ENCODE peak calls at places on chromosomes 2 and 18, in seven cellular contexts. One of them, this sample, is unnamed.

GRCh38 chr2:18077724-18078123 is 199.3 kb downstream of the KCNS3 start:
- DNase-seq in neural progenitor cell: no peak
- DNase-seq in mucosa of descending colon: no peak
- DNase-seq in cardiac fibroblast: peak
- DNase-seq in dorsolateral prefrontal cortex: no peak
- DNase-seq in endothelial cell: no peak
- DNase-seq in heart left ventricle: no peak
- DNase-seq in this sample: no peak

GRCh38 chr2:195632852-195633572 is 24.0 kb upstream of the SLC39A10 start:
- DNase-seq in neural progenitor cell: no peak
- DNase-seq in mucosa of descending colon: no peak
- DNase-seq in cardiac fibroblast: no peak
- DNase-seq in dorsolateral prefrontal cortex: no peak
- DNase-seq in endothelial cell: no peak
- DNase-seq in heart left ventricle: no peak
- DNase-seq in this sample: no peak

GRCh38 chr2:113012436-113013335 is 7.4 kb downstream of the IL36A start:
- DNase-seq in neural progenitor cell: no peak
- DNase-seq in mucosa of descending colon: no peak
- DNase-seq in cardiac fibroblast: peak
- DNase-seq in dorsolateral prefrontal cortex: no peak
- DNase-seq in endothelial cell: no peak
- DNase-seq in heart left ventricle: no peak
- DNase-seq in this sample: no peak

GRCh38 chr18:78542204-78542603 is 437.4 kb upstream of the SALL3 start:
- DNase-seq in neural progenitor cell: no peak
- DNase-seq in mucosa of descending colon: peak
- DNase-seq in cardiac fibroblast: peak
- DNase-seq in dorsolateral prefrontal cortex: peak
- DNase-seq in endothelial cell: no peak
- DNase-seq in heart left ventricle: peak
- DNase-seq in this sample: peak

GRCh38 chr2:158391876-158392275 is 64.7 kb downstream of the CCDC148 start:
- DNase-seq in neural progenitor cell: no peak
- DNase-seq in mucosa of descending colon: no peak
- DNase-seq in cardiac fibroblast: no peak
- DNase-seq in dorsolateral prefrontal cortex: no peak
- DNase-seq in endothelial cell: no peak
- DNase-seq in heart left ventricle: no peak
- DNase-seq in this sample: no peak

GRCh38 chr2:241312082-241312481 is 3.4 kb downstream of the HDLBP start:
- DNase-seq in neural progenitor cell: no peak
- DNase-seq in mucosa of descending colon: no peak
- DNase-seq in cardiac fibroblast: no peak
- DNase-seq in dorsolateral prefrontal cortex: no peak
- DNase-seq in endothelial cell: no peak
- DNase-seq in heart left ventricle: no peak
- DNase-seq in this sample: no peak

GRCh38 chr2:104849618-104850097 is 4.3 kb upstream of the POU3F3 start:
- DNase-seq in neural progenitor cell: peak
- DNase-seq in mucosa of descending colon: peak
- DNase-seq in cardiac fibroblast: peak
- DNase-seq in dorsolateral prefrontal cortex: peak
- DNase-seq in endothelial cell: peak
- DNase-seq in heart left ventricle: peak
- DNase-seq in this sample: peak

GRCh38 chr2:8566788-8567468 is 114.9 kb upstream of the ID2 start:
- DNase-seq in neural progenitor cell: no peak
- DNase-seq in mucosa of descending colon: no peak
- DNase-seq in cardiac fibroblast: no peak
- DNase-seq in dorsolateral prefrontal cortex: peak
- DNase-seq in endothelial cell: no peak
- DNase-seq in heart left ventricle: no peak
- DNase-seq in this sample: no peak

GRCh38 chr2:42089340-42089925 is 41.6 kb downstream of the PKDCC start:
- DNase-seq in neural progenitor cell: peak
- DNase-seq in mucosa of descending colon: peak
- DNase-seq in cardiac fibroblast: peak
- DNase-seq in dorsolateral prefrontal cortex: no peak
- DNase-seq in endothelial cell: peak
- DNase-seq in heart left ventricle: peak
- DNase-seq in this sample: peak

GRCh38 chr2:128091691-128092050 is 671 bp downstream of the UGGT1 start:
- DNase-seq in neural progenitor cell: no peak
- DNase-seq in mucosa of descending colon: peak
- DNase-seq in cardiac fibroblast: peak
- DNase-seq in dorsolateral prefrontal cortex: no peak
- DNase-seq in endothelial cell: no peak
- DNase-seq in heart left ventricle: no peak
- DNase-seq in this sample: no peak

GRCh38 chr2:58065248-58065647 is 18.6 kb downstream of the VRK2 start:
- DNase-seq in neural progenitor cell: no peak
- DNase-seq in mucosa of descending colon: no peak
- DNase-seq in cardiac fibroblast: no peak
- DNase-seq in dorsolateral prefrontal cortex: no peak
- DNase-seq in endothelial cell: no peak
- DNase-seq in heart left ventricle: no peak
- DNase-seq in this sample: no peak

GRCh38 chr2:160613466-160614153 is 120.0 kb upstream of the RBMS1 start:
- DNase-seq in neural progenitor cell: no peak
- DNase-seq in mucosa of descending colon: no peak
- DNase-seq in cardiac fibroblast: peak
- DNase-seq in dorsolateral prefrontal cortex: no peak
- DNase-seq in endothelial cell: no peak
- DNase-seq in heart left ventricle: no peak
- DNase-seq in this sample: no peak

GRCh38 chr2:10017313-10017941 is 25.9 kb upstream of the KLF11 start:
- DNase-seq in neural progenitor cell: no peak
- DNase-seq in mucosa of descending colon: no peak
- DNase-seq in cardiac fibroblast: no peak
- DNase-seq in dorsolateral prefrontal cortex: no peak
- DNase-seq in endothelial cell: no peak
- DNase-seq in heart left ventricle: no peak
- DNase-seq in this sample: no peak

GRCh38 chr18:74493689-74494088 is 2.5 kb upstream of the CNDP2 start:
- DNase-seq in neural progenitor cell: peak
- DNase-seq in mucosa of descending colon: peak
- DNase-seq in cardiac fibroblast: peak
- DNase-seq in dorsolateral prefrontal cortex: peak
- DNase-seq in endothelial cell: peak
- DNase-seq in heart left ventricle: peak
- DNase-seq in this sample: no peak

GRCh38 chr2:200079356-200079755 is 124.0 kb downstream of the MAIP1 start:
- DNase-seq in neural progenitor cell: no peak
- DNase-seq in mucosa of descending colon: no peak
- DNase-seq in cardiac fibroblast: no peak
- DNase-seq in dorsolateral prefrontal cortex: no peak
- DNase-seq in endothelial cell: no peak
- DNase-seq in heart left ventricle: no peak
- DNase-seq in this sample: no peak

GRCh38 chr18:39184176-39184575 is 1618.6 kb upstream of the CELF4 start:
- DNase-seq in neural progenitor cell: no peak
- DNase-seq in mucosa of descending colon: no peak
- DNase-seq in cardiac fibroblast: no peak
- DNase-seq in dorsolateral prefrontal cortex: no peak
- DNase-seq in endothelial cell: no peak
- DNase-seq in heart left ventricle: no peak
- DNase-seq in this sample: no peak

GRCh38 chr2:66897181-66897580 is 462.3 kb downstream of the MEIS1 start:
- DNase-seq in neural progenitor cell: no peak
- DNase-seq in mucosa of descending colon: no peak
- DNase-seq in cardiac fibroblast: peak
- DNase-seq in dorsolateral prefrontal cortex: no peak
- DNase-seq in endothelial cell: no peak
- DNase-seq in heart left ventricle: no peak
- DNase-seq in this sample: no peak

GRCh38 chr2:7726989-7727388 is 809.8 kb downstream of the RNF144A start:
- DNase-seq in neural progenitor cell: no peak
- DNase-seq in mucosa of descending colon: no peak
- DNase-seq in cardiac fibroblast: no peak
- DNase-seq in dorsolateral prefrontal cortex: no peak
- DNase-seq in endothelial cell: no peak
- DNase-seq in heart left ventricle: no peak
- DNase-seq in this sample: no peak

GRCh38 chr2:232431705-232432590 is 24.0 kb upstream of the ALPI start:
- DNase-seq in neural progenitor cell: no peak
- DNase-seq in mucosa of descending colon: no peak
- DNase-seq in cardiac fibroblast: no peak
- DNase-seq in dorsolateral prefrontal cortex: no peak
- DNase-seq in endothelial cell: no peak
- DNase-seq in heart left ventricle: no peak
- DNase-seq in this sample: peak

GRCh38 chr2:240994161-240994896 is 4.1 kb upstream of the SNED1 start:
- DNase-seq in neural progenitor cell: no peak
- DNase-seq in mucosa of descending colon: no peak
- DNase-seq in cardiac fibroblast: no peak
- DNase-seq in dorsolateral prefrontal cortex: no peak
- DNase-seq in endothelial cell: no peak
- DNase-seq in heart left ventricle: no peak
- DNase-seq in this sample: peak

GRCh38 chr2:189580662-189581353 is at the start of gene SLC40A1:
- DNase-seq in neural progenitor cell: peak
- DNase-seq in mucosa of descending colon: peak
- DNase-seq in cardiac fibroblast: peak
- DNase-seq in dorsolateral prefrontal cortex: no peak
- DNase-seq in endothelial cell: peak
- DNase-seq in heart left ventricle: peak
- DNase-seq in this sample: peak

GRCh38 chr2:144256996-144257707 is 262.8 kb downstream of the ZEB2 start:
- DNase-seq in neural progenitor cell: no peak
- DNase-seq in mucosa of descending colon: no peak
- DNase-seq in cardiac fibroblast: peak
- DNase-seq in dorsolateral prefrontal cortex: no peak
- DNase-seq in endothelial cell: no peak
- DNase-seq in heart left ventricle: no peak
- DNase-seq in this sample: no peak

GRCh38 chr18:42893991-42894390 is 221.5 kb downstream of the RIT2 start:
- DNase-seq in neural progenitor cell: peak
- DNase-seq in mucosa of descending colon: no peak
- DNase-seq in cardiac fibroblast: no peak
- DNase-seq in dorsolateral prefrontal cortex: no peak
- DNase-seq in endothelial cell: no peak
- DNase-seq in heart left ventricle: no peak
- DNase-seq in this sample: no peak

GRCh38 chr2:143171817-143172216 is 42.6 kb downstream of the ARHGAP15 start:
- DNase-seq in neural progenitor cell: peak
- DNase-seq in mucosa of descending colon: no peak
- DNase-seq in cardiac fibroblast: peak
- DNase-seq in dorsolateral prefrontal cortex: no peak
- DNase-seq in endothelial cell: no peak
- DNase-seq in heart left ventricle: no peak
- DNase-seq in this sample: no peak

GRCh38 chr2:41736105-41736567 is 311.7 kb upstream of the PKDCC start:
- DNase-seq in neural progenitor cell: no peak
- DNase-seq in mucosa of descending colon: no peak
- DNase-seq in cardiac fibroblast: no peak
- DNase-seq in dorsolateral prefrontal cortex: no peak
- DNase-seq in endothelial cell: no peak
- DNase-seq in heart left ventricle: no peak
- DNase-seq in this sample: no peak

GRCh38 chr2:167534443-167534842 is 646.2 kb downstream of the XIRP2 start:
- DNase-seq in neural progenitor cell: no peak
- DNase-seq in mucosa of descending colon: no peak
- DNase-seq in cardiac fibroblast: no peak
- DNase-seq in dorsolateral prefrontal cortex: no peak
- DNase-seq in endothelial cell: no peak
- DNase-seq in heart left ventricle: no peak
- DNase-seq in this sample: no peak

GRCh38 chr2:228675042-228675441 is 493.6 kb upstream of the SPHKAP start:
- DNase-seq in neural progenitor cell: no peak
- DNase-seq in mucosa of descending colon: no peak
- DNase-seq in cardiac fibroblast: peak
- DNase-seq in dorsolateral prefrontal cortex: no peak
- DNase-seq in endothelial cell: no peak
- DNase-seq in heart left ventricle: no peak
- DNase-seq in this sample: no peak

GRCh38 chr2:230777681-230778080 is 65.0 kb downstream of the CAB39 start:
- DNase-seq in neural progenitor cell: no peak
- DNase-seq in mucosa of descending colon: no peak
- DNase-seq in cardiac fibroblast: peak
- DNase-seq in dorsolateral prefrontal cortex: no peak
- DNase-seq in endothelial cell: no peak
- DNase-seq in heart left ventricle: no peak
- DNase-seq in this sample: no peak

GRCh38 chr2:43840961-43841360 is 2.2 kb downstream of the ABCG8 start:
- DNase-seq in neural progenitor cell: no peak
- DNase-seq in mucosa of descending colon: no peak
- DNase-seq in cardiac fibroblast: no peak
- DNase-seq in dorsolateral prefrontal cortex: no peak
- DNase-seq in endothelial cell: no peak
- DNase-seq in heart left ventricle: no peak
- DNase-seq in this sample: no peak

GRCh38 chr18:58896734-58897508 is 32.2 kb downstream of the ZNF532 start:
- DNase-seq in neural progenitor cell: no peak
- DNase-seq in mucosa of descending colon: no peak
- DNase-seq in cardiac fibroblast: peak
- DNase-seq in dorsolateral prefrontal cortex: no peak
- DNase-seq in endothelial cell: no peak
- DNase-seq in heart left ventricle: no peak
- DNase-seq in this sample: no peak
- TF ChIP-seq CTCF in neural progenitor cell: no peak
- TF ChIP-seq CTCF in mucosa of descending colon: no peak
- TF ChIP-seq CTCF in cardiac fibroblast: no peak
- TF ChIP-seq CTCF in dorsolateral prefrontal cortex: no peak
- TF ChIP-seq CTCF in endothelial cell: no peak
- TF ChIP-seq CTCF in heart left ventricle: no peak
- TF ChIP-seq CTCF in this sample: no peak

DNA sequence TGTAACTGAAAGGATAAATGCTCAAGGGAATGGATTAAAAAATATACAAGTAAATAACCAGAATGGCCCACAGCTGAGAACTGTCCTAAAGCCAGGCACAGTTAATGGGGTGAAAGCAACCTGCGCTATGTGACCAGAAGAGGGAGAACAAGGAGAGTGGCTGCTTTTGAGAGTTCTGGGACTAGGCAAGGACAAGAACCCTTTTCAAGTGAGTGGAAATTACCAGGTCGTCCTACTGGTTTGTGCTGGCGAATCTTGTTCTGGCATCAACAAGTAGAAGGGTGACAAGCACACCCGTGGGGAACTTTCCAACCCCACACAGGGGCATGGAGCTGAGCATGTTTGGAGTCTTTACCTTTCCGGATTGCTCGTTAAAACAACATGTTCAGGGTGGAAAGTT is 82.8 kb downstream of the TMEM17 start:
- DNase-seq in neural progenitor cell: peak
- DNase-seq in mucosa of descending colon: no peak
- DNase-seq in cardiac fibroblast: peak
- DNase-seq in dorsolateral prefrontal cortex: no peak
- DNase-seq in endothelial cell: no peak
- DNase-seq in heart left ventricle: no peak
- DNase-seq in this sample: no peak
- TF ChIP-seq CTCF in neural progenitor cell: peak
- TF ChIP-seq CTCF in mucosa of descending colon: no peak
- TF ChIP-seq CTCF in cardiac fibroblast: peak
- TF ChIP-seq CTCF in dorsolateral prefrontal cortex: no peak
- TF ChIP-seq CTCF in endothelial cell: no peak
- TF ChIP-seq CTCF in heart left ventricle: no peak
- TF ChIP-seq CTCF in this sample: no peak

GRCh38 chr2:224434618-224435017 is 32.7 kb upstream of the FAM124B start:
- DNase-seq in neural progenitor cell: no peak
- DNase-seq in mucosa of descending colon: no peak
- DNase-seq in cardiac fibroblast: no peak
- DNase-seq in dorsolateral prefrontal cortex: no peak
- DNase-seq in endothelial cell: no peak
- DNase-seq in heart left ventricle: no peak
- DNase-seq in this sample: no peak
- TF ChIP-seq CTCF in neural progenitor cell: no peak
- TF ChIP-seq CTCF in mucosa of descending colon: no peak
- TF ChIP-seq CTCF in cardiac fibroblast: no peak
- TF ChIP-seq CTCF in dorsolateral prefrontal cortex: no peak
- TF ChIP-seq CTCF in endothelial cell: no peak
- TF ChIP-seq CTCF in heart left ventricle: no peak
- TF ChIP-seq CTCF in this sample: no peak

GRCh38 chr2:16774980-16775963 is 109.6 kb upstream of the CYRIA start:
- DNase-seq in neural progenitor cell: peak
- DNase-seq in mucosa of descending colon: no peak
- DNase-seq in cardiac fibroblast: no peak
- DNase-seq in dorsolateral prefrontal cortex: peak
- DNase-seq in endothelial cell: peak
- DNase-seq in heart left ventricle: no peak
- DNase-seq in this sample: no peak
- TF ChIP-seq CTCF in neural progenitor cell: peak
- TF ChIP-seq CTCF in mucosa of descending colon: no peak
- TF ChIP-seq CTCF in cardiac fibroblast: peak
- TF ChIP-seq CTCF in dorsolateral prefrontal cortex: peak
- TF ChIP-seq CTCF in endothelial cell: no peak
- TF ChIP-seq CTCF in heart left ventricle: no peak
- TF ChIP-seq CTCF in this sample: no peak